ENCODE peak calls at places on chromosomes 5 and 9, in nine cellular contexts. Y is fibroblast of gingiva, L is GF-D8, I is dermis blood vessel endothelial cell, C is AG20443, N is NCI-H510A treated with DMSO at 0.1 percent for 48 hours, Q is hepatocyte, Z is AG10803, S is lung microvascular endothelial cell. D is an unnamed sample.

GRCh38 chr9:126984969-126985368 is 70.4 kb downstream of the RALGPS1 start:
- DNase-seq in Y (peak), L (no peak), I (no peak), C (peak), N (no peak), Q (no peak), Z (peak), S (no peak), D (no peak)

GRCh38 chr9:113543286-113544000 is 79.9 kb downstream of the RGS3 start:
- DNase-seq in Y (no peak), L (no peak), I (no peak), C (no peak), N (no peak), Q (no peak), Z (no peak), S (no peak), D (no peak)

GRCh38 chr5:139759219-139759721 is 36.3 kb upstream of the PSD2 start:
- DNase-seq in Y (no peak), L (no peak), I (no peak), C (no peak), N (no peak), Q (no peak), Z (no peak), S (no peak), D (no peak)

GRCh38 chr5:59042683-59043082 is 459.8 kb downstream of the RAB3C start:
- DNase-seq in Y (no peak), L (no peak), I (peak), C (peak), N (no peak), Q (no peak), Z (no peak), S (peak), D (no peak)

GRCh38 chr9:134709512-134710270 is 68.1 kb downstream of the COL5A1 start:
- DNase-seq in Y (peak), L (no peak), I (peak), C (peak), N (no peak), Q (peak), Z (peak), S (no peak), D (peak)

GRCh38 chr9:70318002-70318401 is 59.2 kb downstream of the SMC5 start:
- DNase-seq in Y (no peak), L (no peak), I (no peak), C (no peak), N (no peak), Q (no peak), Z (no peak), S (no peak), D (peak)

GRCh38 chr5:173893192-173893561 is 5.0 kb downstream of the CPEB4 start:
- DNase-seq in Y (no peak), L (no peak), I (no peak), C (no peak), N (no peak), Q (no peak), Z (no peak), S (no peak), D (no peak)

GRCh38 chr9:78857371-78858225 is 560.7 kb downstream of the PSAT1 start:
- DNase-seq in Y (no peak), L (no peak), I (no peak), C (no peak), N (no peak), Q (no peak), Z (no peak), S (no peak), D (no peak)

GRCh38 chr9:112881366-112881765 is 9.3 kb downstream of the SLC46A2 start:
- DNase-seq in Y (peak), L (no peak), I (no peak), C (peak), N (no peak), Q (no peak), Z (no peak), S (peak), D (peak)

GRCh38 chr9:35605336-35606137 is 475 bp downstream of the TESK1 start:
- DNase-seq in Y (no peak), L (no peak), I (peak), C (peak), N (no peak), Q (peak), Z (no peak), S (peak), D (peak)

GRCh38 chr5:16617272-16617973 is 626 bp upstream of the RETREG1 start:
- DNase-seq in Y (no peak), L (no peak), I (no peak), C (no peak), N (no peak), Q (peak), Z (no peak), S (no peak), D (no peak)

GRCh38 chr9:70263421-70263820 is 4.6 kb downstream of the SMC5 start:
- DNase-seq in Y (no peak), L (no peak), I (peak), C (peak), N (no peak), Q (no peak), Z (peak), S (peak), D (peak)

GRCh38 chr9:99197124-99197630 is 24.6 kb downstream of the ALG2 start:
- DNase-seq in Y (no peak), L (no peak), I (no peak), C (no peak), N (no peak), Q (no peak), Z (no peak), S (no peak), D (no peak)

GRCh38 chr9:82011133-82011532 is 22.6 kb downstream of the SPATA31D1 start:
- DNase-seq in Y (no peak), L (no peak), I (no peak), C (no peak), N (no peak), Q (no peak), Z (no peak), S (no peak), D (no peak)

GRCh38 chr5:159458217-159458711 is 128.0 kb upstream of the IL12B start:
- DNase-seq in Y (no peak), L (no peak), I (no peak), C (no peak), N (no peak), Q (no peak), Z (no peak), S (no peak), D (no peak)

GRCh38 chr9:121871431-121872025 is 220.1 kb downstream of the DAB2IP start:
- DNase-seq in Y (no peak), L (no peak), I (no peak), C (peak), N (no peak), Q (no peak), Z (peak), S (no peak), D (peak)

GRCh38 chr5:150616024-150616470 is 24.4 kb upstream of the SYNPO start:
- DNase-seq in Y (no peak), L (no peak), I (peak), C (no peak), N (no peak), Q (no peak), Z (no peak), S (peak), D (no peak)

GRCh38 chr5:121273818-121274433 is 577.8 kb upstream of the FTMT start:
- DNase-seq in Y (peak), L (no peak), I (peak), C (peak), N (no peak), Q (peak), Z (peak), S (no peak), D (peak)

D was measured in EH.